ENCODE peak calls at places on chromosome 13, in seven cellular contexts. U is thoracic aorta; K is testis; F is AG04450; R is effector memory CD4-positive, alpha-beta T cell; G is PC-3; O is lung. Z is an unnamed sample.

GRCh38 chr13:86559915-86560314 is 760.7 kb upstream of the SLITRK6 start:
- DNase-seq in K (no peak), G (no peak), F (no peak), R (no peak), O (no peak), U (no peak), Z (no peak)

GRCh38 chr13:91119643-91120042 is 227.8 kb upstream of the MIR17HG start:
- DNase-seq in R (no peak), O (no peak), F (no peak), G (no peak), K (no peak), U (no peak), Z (no peak)

GRCh38 chr13:99967884-99968520 is 3.6 kb downstream of the ZIC5 start:
- DNase-seq in G (no peak), R (no peak), U (no peak), K (no peak), O (no peak), F (no peak), Z (no peak)

GRCh38 chr13:106690779-106691178 is 122.8 kb upstream of the ARGLU1 start:
- DNase-seq in K (no peak), G (no peak), U (no peak), F (no peak), R (no peak), O (no peak), Z (no peak)

GRCh38 chr13:108463365-108463764 is 166.0 kb upstream of the MYO16 start:
- DNase-seq in O (no peak), R (no peak), G (peak; percentile 61), F (peak; percentile 62), U (no peak), K (no peak), Z (no peak)

GRCh38 chr13:99797716-99798115 is 173.9 kb downstream of the ZIC5 start:
- DNase-seq in O (no peak), R (no peak), G (no peak), F (no peak), U (no peak), K (no peak), Z (no peak)

GRCh38 chr13:39770514-39770913 is 115.1 kb downstream of the COG6 start:
- DNase-seq in O (no peak), R (no peak), U (no peak), G (no peak), K (no peak), F (no peak), Z (no peak)

GRCh38 chr13:113650731-113651148 is 7.3 kb downstream of the ATP4B start:
- DNase-seq in U (no peak), G (no peak), R (no peak), F (no peak), O (no peak), K (no peak), Z (no peak)

GRCh38 chr13:46288570-46289259 is 77.0 kb downstream of the LRRC63 start:
- DNase-seq in U (no peak), R (no peak), K (no peak), F (no peak), O (no peak), G (peak; percentile 66), Z (no peak)

GRCh38 chr13:38656699-38657098 is 30.2 kb upstream of the FREM2 start:
- DNase-seq in R (no peak), U (no peak), G (no peak), F (no peak), O (no peak), K (no peak), Z (no peak)

GRCh38 chr13:114069376-114070097 is 62.9 kb downstream of the RASA3 start:
- DNase-seq in O (no peak), K (no peak), F (no peak), G (no peak), U (no peak), R (no peak), Z (peak; percentile 52)

GRCh38 chr13:99392126-99392805 is 85.1 kb upstream of the GPR183 start:
- DNase-seq in O (no peak), K (no peak), U (no peak), R (no peak), G (no peak), F (no peak), Z (no peak)

GRCh38 chr13:34155931-34156607 is 338.1 kb downstream of the RFC3 start:
- DNase-seq in U (no peak), O (no peak), G (peak; percentile 88), R (no peak), F (no peak), K (no peak), Z (no peak)

GRCh38 chr13:26985285-26985878 is 186.2 kb downstream of the USP12 start:
- DNase-seq in O (peak; percentile 70), U (peak; percentile 31), K (peak; percentile 88), G (peak; percentile 87), R (peak; percentile 38), F (peak; percentile 54), Z (peak; percentile 40)

GRCh38 chr13:80577951-80578670 is 237.2 kb upstream of the SPRY2 start:
- DNase-seq in K (no peak), O (no peak), R (no peak), U (no peak), G (no peak), F (no peak), Z (no peak)

GRCh38 chr13:23289917-23290357 is 109.2 kb downstream of the SGCG start:
- DNase-seq in R (no peak), G (peak; percentile 16), K (peak; percentile 23), O (no peak), U (no peak), F (peak; percentile 1), Z (no peak)

GRCh38 chr13:51818771-51819511 is 15.0 kb upstream of the DHRS12 start:
- DNase-seq in O (no peak), G (no peak), U (no peak), R (no peak), K (no peak), F (peak; percentile 10), Z (no peak)

GRCh38 chr13:23956106-23956505 is 58.8 kb upstream of the C1QTNF9B start:
- DNase-seq in F (no peak), U (no peak), K (no peak), R (no peak), G (peak; percentile 93), O (no peak), Z (no peak)

GRCh38 chr13:113943821-113944565 is 29.9 kb downstream of the C13orf46 start:
- DNase-seq in K (no peak), U (peak; percentile 1), O (no peak), G (no peak), R (no peak), F (no peak), Z (no peak)

GRCh38 chr13:20136781-20137703 is 23.8 kb downstream of the GJA3 start:
- DNase-seq in F (no peak), K (peak; percentile 62), O (peak; percentile 45), U (no peak), G (no peak), R (no peak), Z (no peak)

GRCh38 chr13:110217811-110218210 is 89.1 kb downstream of the COL4A1 start:
- DNase-seq in R (no peak), K (no peak), O (no peak), F (no peak), G (no peak), U (no peak), Z (no peak)
- H3K27ac ChIP-seq in R (no peak overlapping the region), K (no peak overlapping the region), O (peak overlapping the region; percentile 2), F (no peak overlapping the region), G (no peak overlapping the region), U (peak overlapping the region; percentile 84), Z (no peak overlapping the region)

GRCh38 chr13:28583661-28584091 is 75.3 kb upstream of the POMP start:
- DNase-seq in O (no peak), U (no peak), K (peak; percentile 20), F (no peak), R (no peak), G (no peak), Z (no peak)

GRCh38 chr13:28584873-28585317 is 74.0 kb upstream of the POMP start:
- DNase-seq in G (peak; percentile 48), R (no peak), O (no peak), F (peak; percentile 13), U (no peak), K (no peak), Z (no peak)

GRCh38 chr13:28579334-28579733 is 79.6 kb upstream of the POMP start:
- DNase-seq in U (no peak), O (no peak), G (no peak), R (no peak), K (peak; percentile 22), F (no peak), Z (no peak)

GRCh38 chr13:28582892-28583240 is 76.1 kb upstream of the POMP start:
- DNase-seq in R (no peak), O (no peak), U (no peak), F (no peak), K (no peak), G (no peak), Z (no peak)

DNA sequence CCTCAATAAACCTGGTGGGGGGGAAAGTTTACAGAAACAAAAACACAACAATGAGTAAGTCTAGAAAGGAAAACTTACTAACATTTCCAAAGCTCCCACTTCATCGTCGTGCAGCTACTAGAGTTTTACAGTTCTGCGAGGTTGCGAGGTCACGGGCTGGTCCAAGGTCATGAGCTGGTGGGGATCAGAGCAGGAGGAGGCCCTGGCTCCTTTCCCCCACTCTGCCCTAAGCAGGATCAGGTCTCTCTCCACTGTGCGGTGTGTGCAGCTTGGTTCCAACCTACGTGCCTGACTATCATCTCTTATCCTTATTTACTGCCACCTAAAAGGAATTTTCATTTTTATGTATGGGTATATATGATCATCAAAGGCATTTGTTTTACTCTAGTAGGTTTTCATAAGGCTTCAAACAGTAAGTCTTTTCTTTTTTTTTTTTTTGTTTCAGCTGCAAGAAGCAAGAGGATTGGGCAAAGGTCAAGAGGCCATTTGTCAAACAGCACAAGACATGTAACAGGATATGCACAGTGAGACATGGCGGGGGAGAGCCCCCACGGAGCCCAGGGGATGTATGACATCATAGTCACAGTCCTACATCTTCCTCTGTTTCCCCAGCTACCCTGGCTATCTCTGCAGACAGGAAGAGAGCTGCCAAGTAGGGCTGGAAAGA is 76.6 kb upstream of the POMP start:
- DNase-seq in R (no peak), O (no peak), F (no peak), G (no peak), K (no peak), U (no peak), Z (no peak)
- H3K4me3 ChIP-seq in R (no peak overlapping the region), O (no peak overlapping the region), F (no peak overlapping the region), G (no peak overlapping the region), K (no peak overlapping the region), U (no peak overlapping the region), Z (no peak overlapping the region)

GRCh38 chr13:111901301-111901905 is 165.5 kb upstream of the SOX1 start:
- DNase-seq in K (no peak), O (no peak), R (no peak), U (no peak), F (no peak), G (no peak), Z (no peak)
- H3K9me3 ChIP-seq in K (no peaks in the 10 kb centered on the region), O (no peaks in the 10 kb centered on the region), R (no peaks in the 10 kb centered on the region), U (no peaks in the 10 kb centered on the region), F (peaks cover 88% of the 10 kb centered on the region), G (no peaks in the 10 kb centered on the region), Z (no peaks in the 10 kb centered on the region)

DNA sequence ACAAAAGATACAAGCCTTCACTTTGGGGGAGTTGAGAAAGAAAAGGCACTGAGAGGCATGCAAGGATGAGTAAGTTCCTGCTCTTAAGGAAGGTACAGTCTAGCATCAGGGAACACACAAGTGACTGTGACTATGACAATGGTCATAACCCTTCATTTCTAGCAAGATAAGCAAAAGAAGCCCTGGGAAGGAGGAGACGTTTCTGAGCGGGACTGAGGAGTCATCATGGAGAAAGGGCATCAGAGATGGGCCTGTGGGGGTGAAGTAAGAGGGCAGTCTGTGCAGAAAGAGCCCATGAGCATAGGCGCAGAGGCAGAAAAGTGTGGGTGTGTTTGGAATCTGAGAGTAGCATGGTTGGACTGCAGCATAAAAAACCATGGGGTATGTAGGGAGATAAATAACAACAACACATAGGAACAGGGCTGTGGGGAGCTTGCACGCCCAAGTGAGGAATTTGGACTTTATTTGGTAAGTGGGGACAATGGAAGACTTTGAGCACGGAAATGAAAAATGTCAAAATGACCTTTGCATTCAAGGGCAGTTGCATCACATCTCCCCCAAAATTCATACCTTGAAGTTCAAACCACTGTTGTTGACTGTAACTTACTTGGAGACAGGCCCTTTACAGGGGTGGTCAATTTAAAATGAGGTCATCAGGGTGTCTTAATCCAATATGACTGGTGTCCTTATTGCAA is 86.7 kb downstream of the MBNL2 start:
- DNase-seq in K (no peak), G (peak; percentile 44), U (no peak), O (no peak), F (no peak), R (no peak), Z (no peak)
- H3K27ac ChIP-seq in K (no peak overlapping the region), G (peak overlapping the region; percentile 88), U (no peak overlapping the region), O (peak overlapping the region; percentile 76), F (peak overlapping the region; percentile 59), R (no peak overlapping the region), Z (peak overlapping the region; percentile 40)

Z was measured in right cardiac atrium.